ENCODE peak calls at places on chromosome 20, in eight cellular contexts. J, H, N, B, Q, A, L and W are unnamed samples.

GRCh38 chr20:58677205-58677604 is 15.4 kb upstream of the NPEPL1 start:
- DNase-seq in J (no peak), N (no peak), B (no peak), A (no peak), L (no peak), Q (no peak), H (no peak), W (no peak)

GRCh38 chr20:62723351-62723750 is 14.7 kb downstream of the NTSR1 start:
- DNase-seq in J (no peak), Q (no peak), L (no peak), B (no peak), N (no peak), A (no peak), H (no peak), W (peak; percentile 96)

GRCh38 chr20:3768342-3769130 is 983 bp upstream of the ADISSP start:
- DNase-seq in Q (peak; percentile 78), H (peak; percentile 79), J (peak; percentile 71), A (peak; percentile 70), N (peak; percentile 53), L (peak; percentile 79), B (peak; percentile 53), W (peak; percentile 91)

GRCh38 chr20:48236001-48236400 is 450.7 kb upstream of the SULF2 start:
- DNase-seq in J (no peak), L (no peak), A (no peak), H (no peak), B (no peak), Q (no peak), N (no peak), W (peak; percentile 19)

GRCh38 chr20:25053207-25054132 is 4.5 kb downstream of the ACSS1 start:
- DNase-seq in B (no peak), A (no peak), J (peak; percentile 48), Q (no peak), N (peak; percentile 64), L (no peak), H (peak; percentile 72), W (peak; percentile 84)

GRCh38 chr20:32189691-32190607 is 17.6 kb downstream of the PLAGL2 start:
- DNase-seq in J (no peak), H (peak; percentile 56), A (no peak), B (no peak), Q (no peak), L (peak; percentile 32), N (no peak), W (peak; percentile 76)

GRCh38 chr20:46994341-46994740 is 99.7 kb downstream of the EYA2 start:
- DNase-seq in A (no peak), Q (no peak), L (no peak), B (no peak), H (no peak), N (peak; percentile 60), J (no peak), W (no peak)

GRCh38 chr20:48761023-48761785 is 66.6 kb downstream of the PREX1 start:
- DNase-seq in J (no peak), Q (no peak), H (peak; percentile 47), L (peak; percentile 51), B (no peak), N (no peak), A (no peak), W (no peak)

GRCh38 chr20:13800728-13801134 is 15.9 kb downstream of the NDUFAF5 start:
- DNase-seq in J (peak; percentile 92), A (peak; percentile 18), Q (no peak), L (peak; percentile 89), H (peak; percentile 92), N (peak; percentile 95), B (no peak), W (peak; percentile 96)

GRCh38 chr20:29497261-29497671 is 1760.2 kb upstream of the DEFB115 start:
- DNase-seq in L (peak; percentile 92), H (peak; percentile 14), A (peak; percentile 3), J (peak; percentile 90), Q (peak; percentile 43), B (no peak), N (no peak), W (no peak)

GRCh38 chr20:8837396-8837795 is 231.5 kb upstream of the PLCB4 start:
- DNase-seq in H (no peak), Q (no peak), L (no peak), A (no peak), J (peak; percentile 65), B (no peak), N (no peak), W (no peak)

GRCh38 chr20:34029415-34029814 is 35.7 kb downstream of the RALY start:
- DNase-seq in B (no peak), L (no peak), Q (no peak), A (no peak), J (no peak), H (no peak), N (no peak), W (no peak)

GRCh38 chr20:22288957-22289356 is 295.4 kb downstream of the FOXA2 start:
- DNase-seq in H (no peak), B (no peak), N (no peak), L (no peak), J (no peak), Q (no peak), A (no peak), W (no peak)

GRCh38 chr20:48937674-48938073 is 16.2 kb downstream of the ARFGEF2 start:
- DNase-seq in Q (no peak), N (no peak), J (peak; percentile 80), H (no peak), B (no peak), A (no peak), L (no peak), W (no peak)

GRCh38 chr20:45359069-45359405 is 3.9 kb upstream of the SYS1 start:
- DNase-seq in B (no peak), J (peak; percentile 90), L (no peak), H (peak; percentile 70), Q (no peak), N (peak; percentile 95), A (no peak), W (peak; percentile 81)

GRCh38 chr20:56839791-56840190 is 210.7 kb downstream of the TFAP2C start:
- DNase-seq in N (no peak), B (no peak), H (no peak), J (peak; percentile 10), A (no peak), L (no peak), Q (no peak), W (peak; percentile 91)